ENCODE peak calls at places on chromosomes 12 and 14, in four cellular contexts. E is right atrium auricular region, Z is amniotic stem cell, O is cardiac muscle cell. C is an unnamed sample.

GRCh38 chr12:11500222-11500860 is 105.0 kb upstream of the PRB2 start:
- DNase-seq in Z (peak), O (peak), E (peak), C (peak)

GRCh38 chr12:48681416-48681737 is 661 bp downstream of the KANSL2 start:
- DNase-seq in Z (no peak), E (no peak), O (peak), C (no peak)

GRCh38 chr12:83150465-83151189 is 463.9 kb downstream of the TMTC2 start:
- DNase-seq in Z (no peak), E (no peak), O (no peak), C (no peak)

GRCh38 chr12:41230756-41231155 is 42.6 kb downstream of the PDZRN4 start:
- DNase-seq in O (no peak), Z (no peak), E (no peak), C (no peak)

GRCh38 chr14:103607822-103608221 is 21.2 kb upstream of the KLC1 start:
- DNase-seq in E (no peak), Z (no peak), O (no peak), C (no peak)

GRCh38 chr12:53052419-53053222 is 2.8 kb downstream of the TNS2 start:
- DNase-seq in E (peak), Z (peak), O (peak), C (peak)

GRCh38 chr14:61178226-61179060 is 102.7 kb downstream of the TMEM30B start:
- DNase-seq in E (no peak), O (peak), Z (peak), C (no peak)

GRCh38 chr12:6114476-6114870 is 10.0 kb downstream of the VWF start:
- DNase-seq in E (no peak), O (no peak), Z (no peak), C (no peak)

GRCh38 chr14:80587096-80587724 is 354.3 kb downstream of the CEP128 start:
- DNase-seq in Z (peak), O (peak), E (no peak), C (no peak)

GRCh38 chr12:71160585-71160984 is 2.8 kb upstream of the TSPAN8 start:
- DNase-seq in E (no peak), O (peak), Z (no peak), C (no peak)

GRCh38 chr12:39127401-39127800 is 222.0 kb upstream of the CPNE8 start:
- DNase-seq in O (peak), Z (no peak), E (no peak), C (no peak)